ENCODE peak calls at places on chromosomes 2 and 18, in nine cellular contexts. A is IMR-90, Q is tibial nerve, F is uterus, Z is fibroblast of villous mesenchyme, D is pancreas, U is fibroblast of the aortic adventitia, L is Calu3, S is heart right ventricle. H is an unnamed sample.

GRCh38 chr2:237486334-237486818 is 675 bp upstream of the MLPH start:
- DNase-seq in A (no peak), Q (no peak), F (no peak), Z (peak), D (no peak), U (no peak), L (no peak), S (no peak), H (no peak)

GRCh38 chr2:197121255-197121654 is 189.3 kb downstream of the ANKRD44 start:
- DNase-seq in A (no peak), Q (no peak), F (no peak), Z (no peak), D (no peak), U (no peak), L (no peak), S (no peak), H (no peak)

GRCh38 chr2:42607101-42607637 is 38.7 kb downstream of the MTA3 start:
- DNase-seq in A (no peak), Q (no peak), F (no peak), Z (no peak), D (no peak), U (no peak), L (no peak), S (no peak), H (no peak)

GRCh38 chr2:12665334-12665733 is 51.4 kb upstream of the TRIB2 start:
- DNase-seq in A (no peak), Q (no peak), F (peak), Z (no peak), D (no peak), U (no peak), L (no peak), S (peak), H (no peak)

GRCh38 chr2:53417385-53417784 is 350.2 kb upstream of the CHAC2 start:
- DNase-seq in A (no peak), Q (no peak), F (no peak), Z (no peak), D (no peak), U (no peak), L (no peak), S (no peak), H (no peak)

GRCh38 chr18:31325051-31325450 is 7.1 kb downstream of the DSG1 start:
- DNase-seq in A (peak), Q (peak), F (no peak), Z (peak), D (no peak), U (peak), L (no peak), S (peak), H (peak)

GRCh38 chr2:105376789-105377231 is 22.0 kb downstream of the FHL2 start:
- DNase-seq in A (peak), Q (no peak), F (no peak), Z (peak), D (no peak), U (peak), L (no peak), S (no peak), H (peak)

GRCh38 chr2:16746833-16747232 is 81.2 kb upstream of the CYRIA start:
- DNase-seq in A (no peak), Q (no peak), F (no peak), Z (no peak), D (no peak), U (no peak), L (no peak), S (no peak), H (no peak)

GRCh38 chr2:103445356-103445755 is 683.5 kb downstream of the TMEM182 start:
- DNase-seq in A (no peak), Q (no peak), F (no peak), Z (no peak), D (no peak), U (no peak), L (no peak), S (no peak), H (no peak)

GRCh38 chr2:38405917-38406596 is 29.0 kb upstream of the ATL2 start:
- DNase-seq in A (no peak), Q (no peak), F (no peak), Z (no peak), D (no peak), U (no peak), L (no peak), S (no peak), H (no peak)

GRCh38 chr2:233226511-233227031 is 24.9 kb upstream of the ATG16L1 start:
- DNase-seq in A (no peak), Q (no peak), F (no peak), Z (no peak), D (no peak), U (no peak), L (no peak), S (no peak), H (no peak)

GRCh38 chr18:49321800-49322461 is 138.5 kb downstream of the DYM start:
- DNase-seq in A (peak), Q (no peak), F (no peak), Z (peak), D (no peak), U (peak), L (no peak), S (no peak), H (no peak)

GRCh38 chr2:177906041-177906718 is 166.4 kb downstream of the PDE11A start:
- DNase-seq in A (peak), Q (peak), F (peak), Z (peak), D (peak), U (peak), L (peak), S (no peak), H (no peak)

GRCh38 chr2:66346241-66346664 is 88.7 kb upstream of the MEIS1 start:
- DNase-seq in A (no peak), Q (no peak), F (no peak), Z (no peak), D (no peak), U (no peak), L (no peak), S (no peak), H (no peak)

GRCh38 chr2:167134381-167135072 is 246.2 kb downstream of the XIRP2 start:
- DNase-seq in A (peak), Q (no peak), F (no peak), Z (peak), D (no peak), U (peak), L (no peak), S (no peak), H (no peak)

GRCh38 chr2:47000679-47001075 is 85.1 kb upstream of the MCFD2 start:
- DNase-seq in A (no peak), Q (no peak), F (no peak), Z (no peak), D (no peak), U (no peak), L (no peak), S (no peak), H (no peak)

GRCh38 chr2:199488772-199489400 is 31.1 kb upstream of the SATB2 start:
- DNase-seq in A (peak), Q (peak), F (no peak), Z (peak), D (peak), U (peak), L (peak), S (peak), H (peak)

GRCh38 chr18:32271649-32272324 is 81.9 kb downstream of the MEP1B start:
- DNase-seq in A (peak), Q (no peak), F (no peak), Z (peak), D (no peak), U (peak), L (peak), S (peak), H (no peak)

GRCh38 chr2:106108351-106108750 is 85.8 kb downstream of the UXS1 start:
- DNase-seq in A (peak), Q (no peak), F (no peak), Z (peak), D (no peak), U (peak), L (no peak), S (no peak), H (no peak)

GRCh38 chr2:27069961-27070618 is 1.4 kb downstream of the OST4 start:
- DNase-seq in A (no peak), Q (no peak), F (no peak), Z (no peak), D (no peak), U (no peak), L (no peak), S (no peak), H (no peak)

GRCh38 chr2:27071990-27072830 is 756 bp upstream of the OST4 start:
- DNase-seq in A (peak), Q (no peak), F (peak), Z (peak), D (peak), U (peak), L (no peak), S (peak), H (no peak)

GRCh38 chr2:27070653-27071276 is 689 bp downstream of the OST4 start:
- DNase-seq in A (no peak), Q (no peak), F (no peak), Z (no peak), D (no peak), U (no peak), L (no peak), S (no peak), H (no peak)

GRCh38 chr2:27072950-27073349 is 1.5 kb upstream of the OST4 start:
- DNase-seq in A (peak), Q (no peak), F (no peak), Z (no peak), D (no peak), U (peak), L (no peak), S (no peak), H (no peak)

GRCh38 chr2:27071277-27071989 is at the start of gene OST4:
- DNase-seq in A (peak), Q (peak), F (peak), Z (peak), D (peak), U (peak), L (peak), S (peak), H (peak)
- TF ChIP-seq CTCF in A (no peak), Q (peak), F (peak), Z (no peak), D (no peak), U (no peak), L (no peak), S (no peak), H (no peak)

DNA sequence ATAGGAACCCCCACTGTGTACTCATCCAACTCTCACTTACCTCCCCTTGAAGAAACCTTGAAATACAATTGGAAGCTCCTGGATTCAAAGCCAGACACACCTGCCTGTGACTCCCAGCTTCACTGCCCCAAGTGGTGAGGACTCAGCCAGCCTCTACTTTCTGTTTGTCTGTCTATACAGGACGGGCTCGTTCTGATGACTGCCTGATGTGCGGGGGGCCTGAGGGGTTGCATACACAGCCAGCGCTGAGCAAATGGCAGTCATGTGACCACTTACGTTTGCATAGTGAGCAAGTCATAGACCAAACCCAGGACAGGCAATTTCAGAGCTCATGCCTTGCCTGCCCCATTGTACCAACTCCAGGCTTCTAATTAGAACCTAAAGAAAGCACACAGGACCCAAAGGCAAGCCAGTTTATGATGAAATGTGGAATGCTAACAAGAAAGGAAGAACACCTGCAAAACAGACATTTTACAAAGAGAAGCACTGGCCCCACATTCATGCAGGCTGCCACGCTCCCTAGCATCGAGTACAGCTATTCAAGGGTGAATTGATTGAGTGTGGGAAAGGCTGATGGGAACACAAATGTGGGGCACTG is 137.8 kb downstream of the LNPK start:
- DNase-seq in A (no peak), Q (no peak), F (no peak), Z (no peak), D (no peak), U (no peak), L (peak), S (no peak), H (no peak)
- TF ChIP-seq CTCF in A (no peak), Q (no peak), F (no peak), Z (no peak), D (no peak), U (no peak), L (no peak), S (no peak), H (no peak)

GRCh38 chr2:107627926-107628325 is 198.8 kb upstream of the RGPD4 start:
- DNase-seq in A (no peak), Q (no peak), F (no peak), Z (no peak), D (no peak), U (no peak), L (no peak), S (no peak), H (no peak)

GRCh38 chr2:107625982-107626381 is 200.7 kb upstream of the RGPD4 start:
- DNase-seq in A (no peak), Q (no peak), F (no peak), Z (no peak), D (no peak), U (no peak), L (no peak), S (no peak), H (no peak)

GRCh38 chr2:107621186-107621835 is 205.4 kb upstream of the RGPD4 start:
- DNase-seq in A (no peak), Q (no peak), F (no peak), Z (no peak), D (no peak), U (no peak), L (no peak), S (peak), H (no peak)

GRCh38 chr2:107622741-107623310 is 203.9 kb upstream of the RGPD4 start:
- DNase-seq in A (no peak), Q (no peak), F (no peak), Z (no peak), D (no peak), U (no peak), L (no peak), S (no peak), H (no peak)

GRCh38 chr2:107627164-107627563 is 199.5 kb upstream of the RGPD4 start:
- DNase-seq in A (no peak), Q (no peak), F (no peak), Z (no peak), D (no peak), U (no peak), L (no peak), S (no peak), H (no peak)
- TF ChIP-seq CTCF in A (no peak), Q (no peak), F (no peak), Z (no peak), D (peak), U (no peak), L (no peak), S (no peak), H (no peak)

GRCh38 chr2:62014102-62014501 is 108.6 kb downstream of the COMMD1 start:
- DNase-seq in A (peak), Q (peak), F (peak), Z (peak), D (peak), U (peak), L (no peak), S (peak), H (no peak)
- TF ChIP-seq CTCF in A (peak), Q (no peak), F (peak), Z (peak), D (no peak), U (peak), L (no peak), S (peak), H (peak)

GRCh38 chr2:119311371-119311770 is 55.3 kb downstream of the C2orf76 start:
- DNase-seq in A (no peak), Q (no peak), F (no peak), Z (no peak), D (no peak), U (no peak), L (no peak), S (no peak), H (no peak)
- TF ChIP-seq CTCF in A (no peak), Q (no peak), F (no peak), Z (no peak), D (no peak), U (no peak), L (no peak), S (no peak), H (no peak)

DNA sequence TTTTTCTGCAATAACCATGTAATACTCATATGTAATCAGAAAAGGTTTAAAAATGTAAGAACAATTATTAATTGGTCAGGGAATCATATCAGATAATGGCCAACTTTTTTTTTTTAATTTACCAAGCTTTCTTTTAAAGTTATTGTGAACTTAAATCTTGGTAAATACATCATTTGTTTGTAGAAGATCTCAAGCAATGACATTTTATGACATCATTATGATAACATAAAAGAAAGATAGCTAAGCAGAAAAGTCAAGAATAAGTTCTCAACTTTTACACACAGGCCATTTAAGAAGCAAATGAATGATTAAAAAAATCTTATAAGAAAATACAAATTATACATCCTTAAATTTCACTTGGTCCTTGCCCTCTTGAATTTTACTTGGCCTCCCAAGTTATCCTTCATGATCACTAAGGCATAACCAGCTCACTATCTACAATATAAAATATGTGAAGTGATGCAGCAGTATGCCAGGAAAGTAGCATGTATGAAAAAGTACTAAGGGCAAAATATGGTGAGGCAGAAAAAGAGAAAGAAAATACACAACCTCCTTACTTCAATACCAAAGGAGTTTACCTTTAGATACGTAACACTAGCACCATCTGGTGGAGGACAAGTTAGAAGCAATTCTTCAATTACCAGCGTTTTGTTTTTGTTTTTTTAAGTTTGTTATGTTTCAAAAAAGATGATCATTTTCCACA is 116.6 kb downstream of the SRBD1 start:
- DNase-seq in A (peak), Q (peak), F (no peak), Z (peak), D (no peak), U (peak), L (peak), S (peak), H (peak)
- TF ChIP-seq CTCF in A (peak), Q (peak), F (peak), Z (peak), D (peak), U (peak), L (peak), S (peak), H (peak)

GRCh38 chr2:134778372-134778771 is 59.6 kb upstream of the TMEM163 start:
- DNase-seq in A (no peak), Q (no peak), F (no peak), Z (no peak), D (peak), U (no peak), L (no peak), S (no peak), H (no peak)
- TF ChIP-seq CTCF in A (no peak), Q (no peak), F (no peak), Z (no peak), D (peak), U (peak), L (peak), S (peak), H (peak)

H was measured in retinal pigment epithelial cell.